ENCODE peak calls at places on chromosomes 6 and 20, in seven cellular contexts. Q is GM12878, Y is HCT116, F is SK-N-SH, I is H1, O is HepG2, W is K562. L is an unnamed sample.

GRCh38 chr20:16528078-16528477 is 45.2 kb downstream of the KIF16B start:
- DNase-seq in W (no peak), Q (no peak), O (peak; percentile 80), Y (peak; percentile 81), F (no peak), I (no peak), L (peak; percentile 73)

GRCh38 chr20:46998497-46999190 is 104.0 kb downstream of the EYA2 start:
- DNase-seq in Q (no peak), O (no peak), Y (no peak), F (no peak), I (no peak), W (no peak), L (no peak)

GRCh38 chr20:47304287-47304686 is 52.2 kb downstream of the ZMYND8 start:
- DNase-seq in I (no peak), Y (no peak), F (peak; percentile 57), W (no peak), Q (no peak), O (no peak), L (peak; percentile 86)

GRCh38 chr20:59748555-59749292 is 144.4 kb downstream of the PHACTR3 start:
- DNase-seq in Q (no peak), O (no peak), W (no peak), F (no peak), Y (no peak), I (no peak), L (no peak)

GRCh38 chr6:154166140-154166539 is 127.1 kb downstream of the OPRM1 start:
- DNase-seq in O (no peak), F (no peak), Q (no peak), Y (no peak), W (no peak), I (no peak), L (peak; percentile 4)

GRCh38 chr20:23655551-23656211 is 17.9 kb upstream of the CST3 start:
- DNase-seq in Q (no peak), W (no peak), I (no peak), O (no peak), Y (no peak), F (no peak), L (no peak)

GRCh38 chr6:144347933-144348332 is 62.8 kb downstream of the UTRN start:
- DNase-seq in F (no peak), I (no peak), W (no peak), O (no peak), Y (no peak), Q (no peak), L (no peak)

GRCh38 chr6:21050930-21051329 is 516.7 kb downstream of the CDKAL1 start:
- DNase-seq in W (no peak), Q (no peak), F (no peak), Y (no peak), O (no peak), I (no peak), L (no peak)

GRCh38 chr6:41122373-41122772 is 31.8 kb downstream of the TREML1 start:
- DNase-seq in I (no peak), W (no peak), Q (no peak), Y (no peak), F (no peak), O (no peak), L (no peak)

GRCh38 chr6:151914475-151914874 is 107.0 kb downstream of the ESR1 start:
- DNase-seq in F (no peak), I (no peak), Y (no peak), O (peak; percentile 7), Q (no peak), W (no peak), L (no peak)

GRCh38 chr6:56595490-56596122 is 47.1 kb downstream of the DST start:
- DNase-seq in F (peak; percentile 10), Q (peak; percentile 31), I (no peak), W (peak; percentile 46), Y (peak; percentile 12), O (peak; percentile 43), L (peak; percentile 13)

GRCh38 chr6:53728570-53729194 is 63.1 kb upstream of the KLHL31 start:
- DNase-seq in Y (no peak), W (peak; percentile 28), F (peak; percentile 54), O (peak; percentile 47), Q (no peak), I (no peak), L (peak; percentile 74)

GRCh38 chr6:49556429-49556837 is 6.0 kb downstream of the C6orf141 start:
- DNase-seq in I (no peak), W (peak; percentile 41), Q (no peak), Y (peak; percentile 86), O (peak; percentile 89), F (no peak), L (no peak)

GRCh38 chr6:112040933-112041332 is 13.0 kb upstream of the CCN6 start:
- DNase-seq in O (no peak), Q (no peak), F (no peak), Y (no peak), I (no peak), W (no peak), L (no peak)

GRCh38 chr20:57944988-57945387 is 235.2 kb upstream of the PMEPA1 start:
- DNase-seq in O (no peak), Q (no peak), I (no peak), F (no peak), W (no peak), Y (no peak), L (no peak)

DNA sequence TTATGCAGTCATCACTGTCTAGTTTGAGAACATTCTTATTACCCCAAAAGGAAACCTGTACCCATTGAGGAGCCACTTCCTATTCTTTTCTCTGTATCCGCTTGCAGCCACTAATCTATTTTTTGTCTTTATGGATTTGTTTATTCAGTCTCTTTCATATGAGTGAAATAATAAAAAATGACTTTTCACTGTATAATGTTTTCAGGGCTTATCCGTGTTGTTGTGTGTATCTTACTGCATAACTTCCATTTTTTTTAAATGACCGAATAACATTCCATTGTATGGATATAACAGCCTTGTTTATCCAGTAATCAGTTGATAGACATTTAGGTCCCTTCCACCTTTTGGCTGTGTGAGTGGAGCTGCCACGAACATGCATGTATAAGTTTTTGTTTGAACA is 86.6 kb downstream of the ZFAND3 start:
- DNase-seq in F (no peak), Q (no peak), O (no peak), W (no peak), I (no peak), Y (no peak), L (no peak)
- TF ChIP-seq JUND in F (no peak), Q (no peak), O (no peak), W (no peak), I (no peak), Y (no peak), L (no peak)

GRCh38 chr6:38586992-38587391 is 52.7 kb downstream of the BTBD9 start:
- DNase-seq in I (no peak), W (no peak), Y (no peak), Q (no peak), F (no peak), O (no peak), L (no peak)
- TF ChIP-seq JUND in I (no peak), W (no peak), Y (no peak), Q (no peak), F (no peak), O (no peak), L (no peak)

GRCh38 chr20:37343212-37343993 is 2.5 kb upstream of the SRC start:
- DNase-seq in O (peak; percentile 53), I (no peak), Y (no peak), Q (no peak), W (no peak), F (no peak), L (no peak)
- TF ChIP-seq JUND in O (no peak), I (no peak), Y (no peak), Q (no peak), W (no peak), F (no peak), L (no peak)

DNA sequence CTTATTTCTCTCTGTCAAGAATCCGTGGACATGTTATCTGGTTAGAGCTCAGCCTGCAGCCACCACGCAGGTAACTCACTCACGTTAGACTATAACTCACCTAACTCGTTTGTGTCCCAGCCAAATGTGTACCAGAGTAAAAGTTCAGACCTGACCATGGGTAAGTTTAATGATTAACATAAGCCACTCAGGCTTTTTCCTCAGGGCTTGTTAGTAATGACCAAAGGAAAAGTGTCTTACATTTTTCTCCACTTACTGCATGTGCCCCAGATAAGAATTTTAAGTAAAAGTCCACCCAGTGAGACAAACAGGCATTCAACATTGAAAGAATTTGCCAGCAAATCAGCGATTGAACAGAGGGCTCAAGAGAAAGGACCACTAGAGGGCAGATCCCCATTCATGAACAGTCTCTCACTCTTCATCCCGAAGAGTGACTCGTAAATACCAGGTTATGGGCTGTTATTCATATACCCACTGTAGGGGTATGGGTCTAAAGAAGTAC is at the start of gene PKHD1:
- DNase-seq in Q (no peak), I (no peak), F (peak; percentile 24), O (peak; percentile 55), Y (peak; percentile 34), W (no peak), L (peak; percentile 6)
- TF ChIP-seq JUND in Q (no peak), I (no peak), F (no peak), O (no peak), Y (no peak), W (no peak), L (no peak)

DNA sequence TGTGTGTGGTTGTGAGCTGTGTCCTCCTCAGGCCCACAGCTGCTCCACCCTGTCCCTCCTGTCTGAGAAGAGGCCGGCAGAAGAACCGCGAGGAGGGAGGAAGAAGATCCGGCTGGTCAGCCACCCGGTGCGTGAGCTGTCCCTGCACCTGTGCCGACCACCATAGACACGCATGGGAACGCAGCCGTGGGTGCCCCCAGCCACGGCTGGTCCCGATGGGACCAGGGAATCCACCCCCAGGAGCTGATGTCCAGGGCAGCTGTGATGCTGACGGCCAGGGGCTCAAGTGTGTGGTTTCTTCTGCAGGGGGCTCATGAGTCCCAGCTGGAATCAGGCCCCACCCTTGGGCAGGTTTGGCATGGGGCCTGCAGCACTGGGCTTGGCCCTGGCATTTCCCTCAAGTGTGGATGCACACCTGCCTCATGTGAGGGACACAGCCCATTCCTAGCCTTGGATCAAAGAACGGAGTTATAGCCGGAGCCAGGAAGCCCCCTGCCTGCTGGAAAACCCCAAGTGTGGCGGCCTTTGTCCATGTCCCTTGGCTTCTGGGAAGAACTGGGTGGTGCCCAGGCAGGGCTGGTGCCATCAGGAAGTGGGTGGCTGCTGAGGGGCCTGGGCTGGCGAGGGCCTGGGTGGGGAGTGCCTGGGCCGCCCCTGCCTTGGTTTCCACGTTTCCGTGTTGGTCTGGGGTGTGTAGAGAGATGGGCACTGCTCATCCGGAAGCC is 4.6 kb upstream of the TNFRSF6B start:
- DNase-seq in Q (no peak), F (no peak), I (no peak), Y (no peak), W (no peak), O (no peak), L (no peak)
- TF ChIP-seq JUND in Q (no peak), F (no peak), I (no peak), Y (no peak), W (no peak), O (no peak), L (no peak)